ENCODE peak calls at places on chromosomes 7 and 10, in four cellular contexts. J is mesothelial cell of epicardium, E is astrocyte of the cerebellum, C is cardiac muscle cell. N is an unnamed sample.

GRCh38 chr10:59018977-59019376 is 157.5 kb upstream of the PHYHIPL start:
- DNase-seq in J (no peak), E (no peak), C (no peak), N (no peak)

GRCh38 chr10:99832439-99832838 is 50.0 kb downstream of the ABCC2 start:
- DNase-seq in J (no peak), C (no peak), E (no peak), N (no peak)

GRCh38 chr7:39644170-39644569 is 20.8 kb downstream of the RALA start:
- DNase-seq in J (no peak), C (no peak), E (no peak), N (no peak)

GRCh38 chr10:112875474-112876267 is 74.4 kb upstream of the TCF7L2 start:
- DNase-seq in C (no peak), J (no peak), E (peak), N (no peak)

GRCh38 chr10:114706458-114707055 is 48.5 kb upstream of the ABLIM1 start:
- DNase-seq in E (no peak), C (no peak), J (no peak), N (no peak)

GRCh38 chr7:139749545-139749944 is 28.3 kb downstream of the HIPK2 start:
- DNase-seq in C (no peak), J (no peak), E (no peak), N (no peak)

GRCh38 chr7:142804715-142805114 is 33.9 kb downstream of the PRSS2 start:
- DNase-seq in J (no peak), C (no peak), E (no peak), N (no peak)

GRCh38 chr10:102504179-102504975 is 605 bp downstream of the SUFU start:
- DNase-seq in E (no peak), J (peak), C (peak), N (no peak)

GRCh38 chr10:126224967-126225671 is 163.2 kb downstream of the ADAM12 start:
- DNase-seq in C (no peak), E (no peak), J (no peak), N (no peak)

GRCh38 chr7:87231243-87231642 is 11.7 kb upstream of the TMEM243 start:
- DNase-seq in E (no peak), C (no peak), J (no peak), N (no peak)

GRCh38 chr10:5587151-5588079 is 62.7 kb downstream of the CALML3 start:
- DNase-seq in C (no peak), E (no peak), J (no peak), N (no peak)

GRCh38 chr7:134452419-134452827 is 6.5 kb downstream of the AKR1B1 start:
- DNase-seq in E (no peak), J (no peak), C (no peak), N (no peak)

GRCh38 chr7:152489044-152489443 is 53.2 kb upstream of the KMT2C start:
- DNase-seq in C (no peak), E (no peak), J (no peak), N (no peak)

GRCh38 chr10:125786547-125786946 is 10.9 kb upstream of the MMP21 start:
- DNase-seq in C (no peak), J (no peak), E (no peak), N (no peak)

GRCh38 chr10:125868372-125868975 is 12.6 kb downstream of the DHX32 start:
- DNase-seq in E (peak), J (no peak), C (peak), N (no peak)

GRCh38 chr10:10782603-10783002 is 235.1 kb upstream of the CELF2 start:
- DNase-seq in J (no peak), C (no peak), E (no peak), N (no peak)

GRCh38 chr7:49781996-49782395 is 8.6 kb downstream of the VWC2 start:
- DNase-seq in J (no peak), E (no peak), C (no peak), N (no peak)

GRCh38 chr10:3076138-3076537 is 8.8 kb downstream of the PFKP start:
- DNase-seq in J (no peak), C (no peak), E (no peak), N (no peak)

GRCh38 chr7:13414661-13415105 is 574.8 kb downstream of the ETV1 start:
- DNase-seq in E (peak), C (peak), J (no peak), N (no peak)

GRCh38 chr10:131647789-131648188 is 253.0 kb upstream of the PPP2R2D start:
- DNase-seq in C (no peak), J (no peak), E (no peak), N (no peak)

GRCh38 chr7:76285604-76286374 is 16.7 kb upstream of the HSPB1 start:
- DNase-seq in J (no peak), E (no peak), C (no peak), N (no peak)

GRCh38 chr10:92239600-92240288 is 51.1 kb downstream of the CPEB3 start:
- DNase-seq in C (peak), J (peak), E (no peak), N (no peak)

GRCh38 chr10:53209941-53210611 is 437.5 kb upstream of the MBL2 start:
- DNase-seq in C (peak), J (no peak), E (peak), N (no peak)

GRCh38 chr7:159035571-159036073 is 109.0 kb downstream of the VIPR2 start:
- DNase-seq in C (no peak), J (no peak), E (no peak), N (no peak)

GRCh38 chr7:130350945-130351663 is 6.5 kb downstream of the CPA5 start:
- DNase-seq in E (no peak), C (peak), J (no peak), N (no peak)

GRCh38 chr10:93746844-93747284 is 10.9 kb upstream of the LGI1 start:
- DNase-seq in C (no peak), J (no peak), E (peak), N (no peak)
- TF ChIP-seq CTCF in C (no peak), J (no peak), E (peak), N (no peak)

GRCh38 chr7:98107313-98107691 is 640 bp downstream of the LMTK2 start:
- DNase-seq in J (no peak), C (peak), E (no peak), N (no peak)

GRCh38 chr7:98110249-98111022 is 3.8 kb downstream of the LMTK2 start:
- DNase-seq in C (peak), E (no peak), J (no peak), N (no peak)

GRCh38 chr7:98106647-98107312 is at the start of gene LMTK2:
- DNase-seq in J (peak), E (peak), C (peak), N (peak)

GRCh38 chr7:98102170-98102569 is 4.5 kb upstream of the LMTK2 start:
- DNase-seq in C (no peak), E (no peak), J (no peak), N (no peak)

DNA sequence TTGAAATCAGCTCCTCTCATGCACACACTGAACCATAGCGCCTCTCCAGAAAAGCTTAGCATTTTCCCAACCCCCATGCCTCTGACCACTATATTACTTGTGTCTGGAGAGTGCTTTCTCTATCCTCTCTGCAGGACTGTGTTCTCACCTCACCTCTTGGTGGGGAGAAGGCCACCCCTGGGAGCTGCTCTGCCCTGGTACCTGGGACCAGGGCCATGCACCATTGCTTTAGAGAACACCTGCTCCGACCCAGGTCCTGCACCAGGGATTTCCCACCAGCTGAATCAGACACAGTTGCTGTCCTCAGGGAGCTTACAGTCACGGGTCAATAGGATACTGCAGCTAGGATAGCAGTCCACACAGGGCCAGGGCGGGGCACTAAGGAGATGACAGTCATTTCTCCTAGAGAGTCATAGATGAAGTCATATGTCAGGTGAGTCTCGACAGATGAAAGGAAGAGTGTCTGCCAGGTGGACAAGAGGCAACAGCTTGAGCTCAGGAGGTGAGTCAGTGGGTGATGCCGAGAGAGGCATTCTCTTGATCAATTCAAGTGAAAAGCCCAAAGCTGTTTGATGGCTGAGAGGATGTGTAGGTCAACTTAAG is 619 bp upstream of the LMTK2 start:
- DNase-seq in E (no peak), J (no peak), C (no peak), N (no peak)
- TF ChIP-seq CTCF in E (no peak), J (no peak), C (no peak), N (no peak)

DNA sequence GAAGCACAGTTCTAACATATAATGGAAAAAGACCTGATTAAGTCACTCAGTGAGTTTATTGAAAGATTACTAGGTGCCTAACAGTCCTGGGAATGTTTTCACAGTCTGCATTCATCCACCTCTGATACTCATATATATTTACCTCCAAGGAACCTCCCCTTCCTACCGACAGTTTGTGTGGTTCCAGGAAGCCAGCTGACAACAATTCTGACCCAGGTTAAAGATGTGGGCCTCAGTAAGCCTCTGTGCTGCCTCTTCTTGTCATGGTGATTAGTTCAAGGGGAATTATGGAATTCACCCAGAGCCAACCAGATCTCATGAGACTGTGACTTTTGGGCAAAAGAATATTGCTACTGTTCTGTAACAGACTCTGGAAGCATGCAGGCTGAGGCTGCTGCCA is 186.8 kb downstream of the NXPH1 start:
- DNase-seq in E (no peak), J (no peak), C (no peak), N (no peak)
- TF ChIP-seq CTCF in E (no peak), J (no peak), C (no peak), N (no peak)

GRCh38 chr7:14424675-14425074 is 435.2 kb upstream of the ETV1 start:
- DNase-seq in C (no peak), E (no peak), J (no peak), N (no peak)
- TF ChIP-seq CTCF in C (no peak), E (no peak), J (no peak), N (no peak)

GRCh38 chr7:67817481-67817880 is 820.8 kb downstream of the TYW1 start:
- DNase-seq in C (no peak), J (no peak), E (no peak), N (no peak)
- TF ChIP-seq CTCF in C (no peak), J (no peak), E (no peak), N (no peak)